ENCODE peak calls at places on chromosomes 12 and 14, in five cellular contexts. W is kidney epithelial cell, B is endodermal cell, O is body of pancreas, C is MCF 10A. A is an unnamed sample.

GRCh38 chr14:105460616-105461015 is 14.0 kb upstream of the CRIP2 start:
- DNase-seq in W (no peak), B (no peak), O (no peak), C (no peak), A (no peak)

GRCh38 chr12:80400591-80400991 is 43.4 kb upstream of the PTPRQ start:
- DNase-seq in W (no peak), B (peak; percentile 72), O (no peak), C (no peak), A (no peak)

GRCh38 chr12:31370645-31371620 is 45.0 kb upstream of the SINHCAF start:
- DNase-seq in W (no peak), B (peak; percentile 95), O (no peak), C (no peak), A (no peak)

GRCh38 chr14:103889313-103890051 is 38.8 kb upstream of the TDRD9 start:
- DNase-seq in W (no peak), B (no peak), O (peak; percentile 46), C (peak; percentile 70), A (no peak)

GRCh38 chr12:108967869-108968540 is 52.9 kb downstream of the SVOP start:
- DNase-seq in W (no peak), B (no peak), O (no peak), C (peak; percentile 27), A (no peak)

GRCh38 chr14:89844508-89844907 is 110.0 kb downstream of the EFCAB11 start:
- DNase-seq in W (no peak), B (no peak), O (no peak), C (peak; percentile 6), A (no peak)

GRCh38 chr12:84874125-84874824 is 38.3 kb downstream of the SLC6A15 start:
- DNase-seq in W (no peak), B (no peak), O (no peak), C (peak; percentile 69), A (no peak)

GRCh38 chr12:72075401-72075800 is 136.8 kb downstream of the TPH2 start:
- DNase-seq in W (no peak), B (no peak), O (no peak), C (no peak), A (no peak)

GRCh38 chr12:5511644-5512584 is 80.0 kb downstream of the NTF3 start:
- DNase-seq in W (no peak), B (peak; percentile 85), O (no peak), C (no peak), A (peak; percentile 68)

GRCh38 chr12:4116251-4117111 is 157.1 kb upstream of the CCND2 start:
- DNase-seq in W (no peak), B (no peak), O (no peak), C (peak; percentile 37), A (peak; percentile 47)

GRCh38 chr12:27279836-27280235 is 35.8 kb downstream of the STK38L start:
- DNase-seq in W (no peak), B (no peak), O (no peak), C (no peak), A (no peak)

GRCh38 chr12:7583471-7583870 is 79.9 kb upstream of the CD163 start:
- DNase-seq in W (no peak), B (no peak), O (no peak), C (no peak), A (no peak)

GRCh38 chr12:65761301-65761700 is 63.0 kb upstream of the HMGA2 start:
- DNase-seq in W (no peak), B (peak; percentile 82), O (no peak), C (no peak), A (no peak)

DNA sequence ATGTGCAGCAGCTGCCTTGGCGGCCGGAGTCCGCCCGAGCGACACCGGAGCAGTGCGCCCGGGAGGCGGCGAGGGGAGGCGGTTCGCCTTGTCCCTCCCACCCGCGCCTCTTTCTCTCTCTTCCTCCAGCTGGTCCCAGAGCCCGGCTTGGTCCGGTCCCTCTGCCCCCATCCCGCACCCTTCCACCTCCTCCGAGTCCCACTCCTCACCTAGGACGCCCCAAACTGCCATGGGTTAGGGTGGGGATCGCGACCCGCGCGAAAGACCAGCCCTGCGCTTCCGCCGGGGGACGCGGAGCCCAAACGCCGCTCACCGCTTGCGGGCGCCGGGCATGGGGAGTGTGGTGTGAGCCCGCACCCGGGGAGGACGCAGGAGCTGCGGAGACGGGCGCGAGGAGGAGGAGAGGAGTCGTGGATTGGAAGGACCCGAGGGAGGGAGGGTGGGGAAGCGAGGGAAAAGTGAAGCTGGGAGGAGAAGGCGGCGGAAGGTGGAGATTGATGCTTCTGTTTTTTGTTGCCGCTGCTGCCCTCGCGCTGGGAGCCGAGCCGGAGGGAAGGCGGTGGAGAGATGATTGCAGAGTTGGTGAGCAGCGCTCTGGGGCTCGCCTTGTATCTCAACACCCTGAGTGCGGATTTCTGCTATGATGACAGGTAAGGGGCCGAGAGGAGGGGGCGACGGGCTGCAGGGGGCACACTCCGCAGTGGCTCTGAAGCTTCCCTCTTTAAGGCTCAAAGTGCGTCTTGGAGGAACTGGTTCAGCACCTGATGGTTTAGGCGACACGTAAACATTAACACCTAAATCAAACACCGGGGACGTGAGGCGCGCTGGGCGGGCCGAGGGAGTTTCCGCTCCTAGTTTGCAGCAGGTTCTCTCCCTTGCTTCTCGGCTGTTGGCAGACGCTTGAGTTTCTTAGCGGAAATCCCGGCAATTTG is 580 bp downstream of the TMTC2 start:
- DNase-seq in W (no peak), B (peak; percentile 92), O (peak; percentile 82), C (peak; percentile 71), A (peak; percentile 80)
- TF ChIP-seq CTCF in W (no peak), B (peak; percentile 2), O (no peak), C (no peak), A (no peak)

GRCh38 chr12:107668320-107668719 is 17.3 kb upstream of the PWP1 start:
- DNase-seq in W (no peak), B (no peak), O (no peak), C (no peak), A (no peak)

GRCh38 chr12:107670999-107671643 is 14.5 kb upstream of the PWP1 start:
- DNase-seq in W (no peak), B (peak; percentile 94), O (no peak), C (peak; percentile 60), A (no peak)

GRCh38 chr12:107667464-107667863 is 18.1 kb upstream of the PWP1 start:
- DNase-seq in W (no peak), B (no peak), O (no peak), C (no peak), A (no peak)

GRCh38 chr12:107668743-107669142 is 16.9 kb upstream of the PWP1 start:
- DNase-seq in W (no peak), B (no peak), O (no peak), C (no peak), A (no peak)

GRCh38 chr12:107669946-107670345 is 15.7 kb upstream of the PWP1 start:
- DNase-seq in W (no peak), B (no peak), O (no peak), C (no peak), A (no peak)
- TF ChIP-seq CTCF in W (no peak), B (no peak), O (no peak), C (no peak), A (no peak)

DNA sequence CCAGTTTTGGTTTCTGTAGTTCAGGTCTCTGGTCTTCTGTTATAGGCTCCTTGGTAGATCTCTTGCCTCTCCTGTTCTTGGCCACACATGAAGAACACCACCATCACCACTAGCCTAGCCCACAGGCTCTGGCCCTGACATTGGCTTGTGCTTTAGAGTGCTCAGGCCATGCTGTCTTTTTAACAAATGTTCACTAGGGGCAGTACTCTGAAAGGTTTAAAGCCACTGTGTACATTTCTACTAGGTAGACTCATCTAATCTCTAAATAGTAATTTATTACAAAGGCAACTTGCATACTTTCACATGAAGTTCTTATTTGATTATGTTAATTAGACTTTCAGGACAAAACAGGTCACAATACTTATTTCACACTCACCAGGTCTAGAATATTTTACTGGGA is 38.3 kb downstream of the PDE6H start:
- DNase-seq in W (no peak), B (peak; percentile 63), O (no peak), C (peak; percentile 24), A (no peak)
- TF ChIP-seq CTCF in W (peak; percentile 12), B (peak; percentile 89), O (no peak), C (no peak), A (peak; percentile 34)

GRCh38 chr12:24444634-24445033 is 495.2 kb upstream of the SOX5 start:
- DNase-seq in W (no peak), B (no peak), O (no peak), C (no peak), A (no peak)
- TF ChIP-seq CTCF in W (no peak), B (no peak), O (no peak), C (no peak), A (no peak)

DNA sequence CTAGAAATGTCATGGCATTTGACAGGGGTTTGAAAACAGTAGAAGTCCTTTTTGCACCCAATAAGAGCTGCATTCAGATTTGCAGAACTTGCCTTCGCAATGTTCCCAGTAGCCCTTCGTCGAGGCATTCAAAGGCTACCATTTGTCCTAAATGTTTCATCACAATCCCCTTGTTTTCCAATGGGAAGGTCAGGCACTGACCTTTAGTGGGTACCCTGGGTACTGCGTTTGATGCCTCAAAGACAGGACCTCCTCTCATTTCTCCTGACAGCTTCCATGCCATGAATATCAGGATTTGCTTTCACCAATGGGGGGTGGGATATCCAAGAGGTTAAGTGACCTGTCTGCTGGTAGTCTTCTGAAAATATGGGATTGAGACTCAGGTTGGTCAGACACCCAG is 1063.1 kb downstream of the BCL11B start:
- DNase-seq in W (no peak), B (no peak), O (no peak), C (no peak), A (no peak)
- TF ChIP-seq CTCF in W (no peak), B (peak; percentile 57), O (no peak), C (no peak), A (peak; percentile 37)

GRCh38 chr12:19778822-19779221 is 339.5 kb downstream of the AEBP2 start:
- DNase-seq in W (no peak), B (peak; percentile 59), O (no peak), C (no peak), A (no peak)
- TF ChIP-seq CTCF in W (no peak), B (peak; percentile 52), O (no peak), C (no peak), A (no peak)

GRCh38 chr12:132374821-132375445 is 45.5 kb upstream of the GALNT9 start:
- DNase-seq in W (no peak), B (no peak), O (no peak), C (no peak), A (no peak)

GRCh38 chr12:132373967-132374820 is 44.8 kb upstream of the GALNT9 start:
- DNase-seq in W (no peak), B (no peak), O (no peak), C (no peak), A (no peak)

GRCh38 chr12:132377147-132377546 is 47.8 kb upstream of the GALNT9 start:
- DNase-seq in W (no peak), B (no peak), O (no peak), C (no peak), A (no peak)

GRCh38 chr12:132375747-132376463 is 46.5 kb upstream of the GALNT9 start:
- DNase-seq in W (no peak), B (no peak), O (no peak), C (no peak), A (no peak)

DNA sequence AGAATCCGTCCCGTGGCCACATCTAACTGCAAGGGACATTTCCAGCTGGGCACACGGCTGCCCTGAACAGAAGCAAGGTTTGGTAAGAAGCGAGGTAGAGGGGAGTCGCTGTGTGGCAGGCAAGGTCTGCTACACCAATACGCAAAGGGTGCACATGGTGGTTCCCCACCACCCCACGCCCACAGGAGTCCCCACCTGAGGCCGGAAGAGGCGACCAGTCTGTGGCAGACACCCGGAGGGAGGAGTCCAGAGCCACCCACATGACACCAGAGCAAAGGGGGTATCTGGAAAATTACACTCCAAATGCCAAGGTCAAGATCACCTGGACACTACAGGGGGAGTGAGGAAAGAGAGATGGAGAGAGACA is 47.1 kb upstream of the GALNT9 start:
- DNase-seq in W (no peak), B (no peak), O (no peak), C (no peak), A (no peak)
- TF ChIP-seq CTCF in W (no peak), B (no peak), O (no peak), C (no peak), A (no peak)

GRCh38 chr12:2673966-2674810 is 120.6 kb upstream of the FKBP4 start:
- DNase-seq in W (no peak), B (peak; percentile 83), O (no peak), C (no peak), A (peak; percentile 60)
- TF ChIP-seq CTCF in W (no peak), B (peak; percentile 87), O (no peak), C (peak; percentile 34), A (no peak)